ENCODE peak calls at places on chromosomes 4 and X, in nine cellular contexts. M is GM23338, E is epithelial cell of esophagus, S is GM06990, O is psoas muscle, H is B cell, J is Peyer's patch, D is upper lobe of right lung, R is heart left ventricle. I is an unnamed sample.

GRCh38 chr4:148238086-148238485 is 204.1 kb downstream of the NR3C2 start:
- DNase-seq in M (no peak), S (no peak), J (no peak), O (no peak), E (no peak), H (no peak), R (no peak), D (no peak), I (no peak)

GRCh38 chr4:128289523-128290158 is 2.0 kb upstream of the PGRMC2 start:
- DNase-seq in S (no peak), E (no peak), O (no peak), D (no peak), R (no peak), M (no peak), H (no peak), J (no peak), I (no peak)

GRCh38 chrX:153708415-153708814 is 15.8 kb downstream of the BCAP31 start:
- DNase-seq in M (peak), D (peak), J (no peak), S (no peak), H (no peak), E (peak), O (peak), R (peak), I (no peak)

GRCh38 chr4:107850438-107850837 is 25.7 kb downstream of the SGMS2 start:
- DNase-seq in D (no peak), S (no peak), E (no peak), R (no peak), H (no peak), O (no peak), M (no peak), J (no peak), I (no peak)

GRCh38 chr4:187209921-187210613 is 486.4 kb upstream of the FAT1 start:
- DNase-seq in O (no peak), D (no peak), M (no peak), S (no peak), H (no peak), J (no peak), E (no peak), R (no peak), I (no peak)

GRCh38 chr4:27524224-27524623 is 663.6 kb downstream of the STIM2 start:
- DNase-seq in M (peak), H (no peak), D (no peak), E (peak), J (no peak), R (no peak), O (no peak), S (no peak), I (no peak)

GRCh38 chr4:8639021-8639420 is 46.5 kb downstream of the CPZ start:
- DNase-seq in E (no peak), O (no peak), D (peak), S (no peak), M (no peak), R (peak), H (no peak), J (no peak), I (no peak)

GRCh38 chrX:18146954-18147353 is 73.7 kb downstream of the BEND2 start:
- DNase-seq in H (no peak), S (no peak), O (no peak), M (peak), E (peak), D (no peak), J (no peak), R (no peak), I (no peak)

GRCh38 chr4:41538017-41538733 is at the start of gene LIMCH1:
- DNase-seq in D (peak), E (no peak), O (peak), R (peak), S (no peak), M (peak), H (no peak), J (no peak), I (no peak)

GRCh38 chrX:117957128-117957527 is 159.5 kb downstream of the KLHL13 start:
- DNase-seq in O (no peak), M (no peak), H (no peak), J (no peak), D (no peak), S (no peak), R (no peak), E (peak), I (no peak)

GRCh38 chrX:12026481-12026880 is 111.8 kb upstream of the FRMPD4 start:
- DNase-seq in H (no peak), R (no peak), J (no peak), E (no peak), O (no peak), D (no peak), S (no peak), M (no peak), I (no peak)

GRCh38 chrX:66163447-66163846 is 600 bp upstream of the HEPH start:
- DNase-seq in D (no peak), H (no peak), M (no peak), J (no peak), S (no peak), E (no peak), O (no peak), R (no peak), I (no peak)

GRCh38 chrX:63918611-63919010 is 133.6 kb upstream of the ARHGEF9 start:
- DNase-seq in J (no peak), S (no peak), M (peak), E (peak), D (no peak), O (no peak), H (no peak), R (peak), I (no peak)

GRCh38 chr4:140764785-140765392 is 8.7 kb upstream of the TBC1D9 start:
- DNase-seq in E (no peak), H (no peak), M (peak), S (no peak), O (no peak), D (no peak), R (no peak), J (no peak), I (no peak)

GRCh38 chrX:97310373-97310772 is 426.7 kb downstream of the RPA4 start:
- DNase-seq in O (no peak), J (no peak), M (peak), H (no peak), E (peak), R (no peak), D (no peak), S (no peak), I (no peak)

GRCh38 chr4:185839204-185839712 is 27.3 kb upstream of the SORBS2 start:
- DNase-seq in S (no peak), O (peak), J (no peak), M (peak), R (peak), D (no peak), H (no peak), E (peak), I (no peak)

GRCh38 chr4:1330761-1331590 is 16.0 kb upstream of the UVSSA start:
- DNase-seq in M (no peak), O (no peak), R (no peak), J (peak), E (no peak), H (no peak), D (no peak), S (no peak), I (no peak)

GRCh38 chr4:1332686-1333085 is 14.3 kb upstream of the UVSSA start:
- DNase-seq in S (no peak), M (no peak), E (no peak), O (no peak), D (no peak), R (peak), H (no peak), J (no peak), I (no peak)

GRCh38 chr4:1333256-1333655 is 13.8 kb upstream of the UVSSA start:
- DNase-seq in M (no peak), O (no peak), J (no peak), S (no peak), H (no peak), R (peak), E (no peak), D (no peak), I (no peak)

GRCh38 chr4:1329408-1330371 is 17.3 kb upstream of the UVSSA start:
- DNase-seq in S (no peak), E (peak), M (no peak), O (peak), H (no peak), J (no peak), D (no peak), R (peak), I (no peak)

DNA sequence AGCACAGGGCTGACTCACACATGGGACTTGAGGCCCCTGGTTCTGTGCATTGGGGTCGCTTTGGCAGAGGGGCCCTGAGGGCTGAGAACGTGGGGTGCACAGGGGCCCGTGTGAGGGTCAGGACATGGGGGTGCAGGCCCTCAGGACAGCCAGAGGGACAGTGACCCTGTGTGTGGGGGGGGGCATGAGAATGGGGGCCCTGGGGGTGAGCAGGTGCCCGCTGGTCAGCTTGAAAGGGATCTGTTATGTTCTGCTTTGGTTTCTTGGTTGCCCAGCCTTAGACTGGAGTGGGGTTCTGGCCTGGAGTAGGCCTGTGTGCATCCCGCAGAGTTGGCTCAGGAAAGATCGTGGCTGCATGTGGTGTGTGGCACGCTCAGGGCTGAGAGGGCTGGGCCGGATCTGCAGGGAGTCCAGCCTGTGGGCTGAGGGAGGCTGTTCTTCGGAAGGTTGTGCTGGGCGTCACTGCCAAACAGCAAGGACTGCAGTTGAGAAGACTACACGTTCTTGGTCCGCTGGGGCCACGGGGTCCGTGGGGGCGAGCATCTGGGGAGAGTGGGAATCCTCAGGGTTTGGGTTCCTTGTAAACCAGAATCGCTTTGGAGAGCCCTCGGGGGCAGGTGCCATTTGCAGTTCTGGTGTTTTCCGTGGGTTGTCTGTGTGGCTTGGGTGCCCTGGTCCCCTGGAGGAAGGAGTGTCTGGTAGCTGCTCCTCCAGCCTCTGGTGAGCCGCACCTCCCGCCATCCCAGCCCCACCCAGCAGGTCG is 15.2 kb upstream of the UVSSA start:
- DNase-seq in J (no peak), R (peak), O (no peak), S (no peak), M (no peak), H (no peak), E (no peak), D (no peak), I (no peak)
- TF ChIP-seq CTCF in J (no peak), R (no peak), O (no peak), S (no peak), M (no peak), H (no peak), E (no peak), D (no peak), I (no peak)

DNA sequence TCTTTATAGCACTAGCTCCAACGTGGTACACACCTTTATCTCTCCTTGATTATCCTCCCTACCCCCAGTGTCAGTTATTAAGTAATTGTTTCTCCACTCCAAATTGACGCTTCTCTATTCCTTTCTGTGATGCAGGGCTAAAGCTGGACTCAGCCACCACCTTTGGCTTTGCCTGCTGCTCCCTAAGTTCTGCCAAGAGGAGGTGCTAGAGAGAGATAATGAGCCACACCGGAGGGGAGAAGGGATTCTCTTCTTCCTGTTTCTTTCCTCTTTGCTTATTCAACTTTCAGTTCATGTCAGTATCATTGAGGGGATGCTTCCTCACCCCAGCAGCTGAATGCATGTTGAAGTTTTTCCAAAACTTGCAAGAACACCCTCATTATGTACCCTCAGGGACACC is 176.5 kb downstream of the GBA3 start:
- DNase-seq in O (no peak), S (no peak), H (no peak), E (no peak), R (no peak), D (no peak), M (peak), J (no peak), I (no peak)
- TF ChIP-seq CTCF in O (no peak), S (no peak), H (no peak), E (no peak), R (no peak), D (no peak), M (peak), J (no peak), I (no peak)

GRCh38 chr4:59994118-59994517 is 1206.0 kb upstream of the ADGRL3 start:
- DNase-seq in D (no peak), J (no peak), R (no peak), O (no peak), H (no peak), E (no peak), M (no peak), S (no peak), I (no peak)
- TF ChIP-seq CTCF in D (no peak), J (no peak), R (peak), O (no peak), H (no peak), E (no peak), M (peak), S (no peak), I (no peak)

DNA sequence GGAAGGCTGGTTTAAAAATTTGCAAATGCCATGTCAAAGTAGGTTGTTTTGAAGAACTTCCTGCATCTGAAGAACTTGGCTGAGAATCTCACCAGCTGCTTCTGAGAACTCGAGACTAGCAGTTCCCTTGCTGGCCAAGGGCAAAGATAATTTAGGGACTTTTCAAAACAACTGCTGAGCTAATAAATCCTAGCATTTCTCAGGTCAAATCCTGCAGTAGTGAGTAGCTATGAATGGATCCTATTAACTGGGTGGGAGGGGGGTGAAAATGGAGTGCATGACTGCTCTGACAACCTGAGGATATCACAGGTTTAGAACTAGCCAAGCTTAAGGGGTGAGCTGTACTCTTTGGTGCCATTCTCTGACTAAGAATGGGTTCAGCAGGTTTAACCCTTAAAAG is 128.4 kb upstream of the GALNT7 start:
- DNase-seq in R (no peak), E (no peak), J (no peak), H (no peak), M (no peak), D (no peak), O (no peak), S (no peak), I (no peak)
- TF ChIP-seq CTCF in R (no peak), E (no peak), J (no peak), H (no peak), M (no peak), D (no peak), O (no peak), S (no peak), I (no peak)

GRCh38 chr4:20249333-20249732 is 2.4 kb upstream of the SLIT2 start:
- DNase-seq in R (no peak), H (no peak), E (peak), S (no peak), O (no peak), J (no peak), D (no peak), M (no peak), I (no peak)
- TF ChIP-seq CTCF in R (no peak), H (no peak), E (peak), S (no peak), O (peak), J (no peak), D (peak), M (peak), I (no peak)

GRCh38 chr4:77199276-77199675 is 42.3 kb downstream of the CCNG2 start:
- DNase-seq in R (no peak), M (no peak), H (no peak), E (peak), O (no peak), S (no peak), D (no peak), J (no peak), I (no peak)
- TF ChIP-seq CTCF in R (no peak), M (no peak), H (no peak), E (no peak), O (no peak), S (no peak), D (no peak), J (no peak), I (no peak)

DNA sequence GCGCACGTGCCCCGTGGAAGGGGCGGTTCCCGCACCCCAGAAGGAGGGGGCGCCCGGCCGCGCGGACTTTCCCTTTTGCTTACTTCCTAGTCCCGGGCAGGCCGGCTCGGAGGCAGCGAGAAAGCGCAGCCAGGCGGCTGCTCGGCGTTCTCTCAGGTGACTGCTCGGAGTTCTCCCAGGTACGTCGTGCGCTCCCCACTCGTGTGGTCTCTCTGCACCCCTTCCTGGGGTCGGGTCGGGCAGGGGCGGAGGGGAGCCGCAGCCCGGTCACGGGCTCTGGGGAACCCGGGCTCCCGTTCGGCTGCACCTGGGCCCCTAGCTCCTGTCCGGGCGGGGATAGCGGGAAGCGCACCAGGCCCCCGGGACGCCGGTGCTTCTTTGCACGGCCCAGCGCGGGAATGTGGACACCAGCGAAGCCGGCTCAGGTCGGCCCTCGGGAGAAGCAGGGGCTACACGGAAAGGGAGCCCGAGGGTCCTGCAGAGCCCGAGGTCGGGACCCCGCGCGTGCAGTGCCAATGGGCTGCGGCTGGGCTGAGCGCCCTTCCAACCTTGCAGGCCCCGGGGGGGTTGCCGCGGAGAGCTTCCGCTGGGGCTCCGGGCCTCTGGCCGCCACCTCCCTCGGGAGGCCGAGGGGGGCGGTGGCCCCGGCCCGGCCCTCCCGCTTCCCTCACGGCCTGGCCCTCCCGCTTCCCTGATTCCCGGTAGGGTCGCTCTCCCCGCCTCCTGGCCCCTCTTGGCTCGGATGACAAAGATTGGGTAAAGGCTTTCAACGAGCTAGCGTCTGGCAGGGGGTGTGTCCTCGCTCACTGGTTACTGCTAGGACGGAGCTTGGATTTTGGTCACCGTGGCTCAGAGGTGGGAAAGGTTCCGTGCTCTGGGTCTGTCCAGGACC is at the start of gene TLR2:
- DNase-seq in M (peak), S (peak), R (peak), D (peak), O (peak), E (peak), H (peak), J (peak), I (peak)
- TF ChIP-seq CTCF in M (no peak), S (peak), R (no peak), D (no peak), O (no peak), E (no peak), H (no peak), J (no peak), I (no peak)

GRCh38 chr4:6576932-6577331 is 1.9 kb downstream of the MAN2B2 start:
- DNase-seq in E (no peak), M (no peak), J (no peak), R (no peak), D (no peak), S (no peak), H (no peak), O (no peak), I (no peak)

GRCh38 chr4:6574747-6575502 is at the start of gene MAN2B2:
- DNase-seq in J (peak), D (peak), H (peak), M (peak), O (peak), E (peak), R (peak), S (peak), I (peak)

GRCh38 chr4:6576512-6576911 is 1.5 kb downstream of the MAN2B2 start:
- DNase-seq in R (no peak), S (no peak), O (no peak), H (no peak), D (no peak), J (no peak), E (no peak), M (no peak), I (no peak)

GRCh38 chr4:6573986-6574746 is 823 bp upstream of the MAN2B2 start:
- DNase-seq in M (peak), S (no peak), E (no peak), J (no peak), R (no peak), D (no peak), H (no peak), O (no peak), I (no peak)

GRCh38 chr4:6575503-6576240 is 683 bp downstream of the MAN2B2 start:
- DNase-seq in O (no peak), S (no peak), M (peak), D (no peak), H (no peak), R (no peak), J (no peak), E (no peak), I (no peak)
- TF ChIP-seq CTCF in O (no peak), S (no peak), M (no peak), D (no peak), H (no peak), R (no peak), J (no peak), E (no peak), I (no peak)

GRCh38 chr4:13641084-13641483 is 13.6 kb upstream of the BOD1L1 start:
- DNase-seq in J (no peak), O (no peak), R (no peak), H (no peak), D (no peak), E (no peak), M (no peak), S (no peak), I (no peak)

GRCh38 chr4:13642163-13642562 is 14.6 kb upstream of the BOD1L1 start:
- DNase-seq in R (no peak), S (no peak), M (no peak), H (no peak), O (no peak), D (no peak), J (no peak), E (no peak), I (no peak)

GRCh38 chr4:13647012-13647411 is 19.5 kb upstream of the BOD1L1 start:
- DNase-seq in H (no peak), D (no peak), O (no peak), E (no peak), S (no peak), M (peak), J (no peak), R (no peak), I (no peak)

GRCh38 chr4:13642576-13642975 is 15.1 kb upstream of the BOD1L1 start:
- DNase-seq in M (no peak), J (no peak), E (no peak), R (no peak), D (no peak), S (no peak), H (no peak), O (no peak), I (no peak)

DNA sequence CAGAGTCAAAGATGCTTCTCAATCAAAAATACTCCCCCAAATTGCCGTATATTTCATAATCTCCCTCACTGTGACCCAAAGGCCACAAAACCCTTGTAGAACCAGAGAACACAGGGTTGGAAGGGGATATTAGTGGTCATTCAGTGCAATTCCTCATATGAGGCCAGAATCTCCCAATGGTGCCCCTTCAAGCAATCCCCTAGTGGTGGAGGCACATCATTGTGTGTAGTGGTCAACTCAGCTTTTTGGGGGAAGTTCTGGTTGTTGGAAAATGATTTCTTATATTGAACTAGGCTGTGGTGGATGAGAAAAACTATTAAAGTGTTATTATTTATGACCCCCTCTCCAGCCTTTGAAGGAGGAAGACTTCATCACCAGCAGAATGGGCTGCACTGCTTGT is 17.6 kb upstream of the BOD1L1 start:
- DNase-seq in H (no peak), J (no peak), O (no peak), M (peak), R (no peak), S (no peak), D (no peak), E (no peak), I (no peak)
- TF ChIP-seq CTCF in H (no peak), J (no peak), O (no peak), M (peak), R (no peak), S (no peak), D (no peak), E (no peak), I (no peak)